ENCODE peak calls at places on chromosomes 11 and 22, in ten cellular contexts. One of them, this sample, is unnamed.

GRCh38 chr22:42683599-42684283 is 34.5 kb upstream of the CYB5R3 start:
- DNase-seq in astrocyte of the spinal cord: no peak
- DNase-seq in A549: no peak
- DNase-seq in WTC11: no peak
- DNase-seq in cardiac fibroblast: no peak
- DNase-seq in cardiac muscle cell: peak; percentile 54
- DNase-seq in bronchial epithelial cell: no peak
- DNase-seq in IMR-90: no peak
- DNase-seq in GM13976: peak; percentile 13
- DNase-seq in HFF-Myc: no peak
- DNase-seq in this sample: no peak

GRCh38 chr22:36806824-36807223 is 10.0 kb downstream of the PVALB start:
- DNase-seq in astrocyte of the spinal cord: no peak
- DNase-seq in A549: no peak
- DNase-seq in WTC11: no peak
- DNase-seq in cardiac fibroblast: no peak
- DNase-seq in cardiac muscle cell: peak; percentile 42
- DNase-seq in bronchial epithelial cell: no peak
- DNase-seq in IMR-90: no peak
- DNase-seq in GM13976: no peak
- DNase-seq in HFF-Myc: no peak
- DNase-seq in this sample: no peak

GRCh38 chr22:43047605-43048004 is 32.7 kb upstream of the PACSIN2 start:
- DNase-seq in astrocyte of the spinal cord: no peak
- DNase-seq in A549: no peak
- DNase-seq in WTC11: no peak
- DNase-seq in cardiac fibroblast: no peak
- DNase-seq in cardiac muscle cell: no peak
- DNase-seq in bronchial epithelial cell: no peak
- DNase-seq in IMR-90: no peak
- DNase-seq in GM13976: no peak
- DNase-seq in HFF-Myc: no peak
- DNase-seq in this sample: no peak

GRCh38 chr11:13292970-13293369 is 15.4 kb downstream of the BMAL1 start:
- DNase-seq in astrocyte of the spinal cord: no peak
- DNase-seq in A549: no peak
- DNase-seq in WTC11: peak; percentile 24
- DNase-seq in cardiac fibroblast: no peak
- DNase-seq in cardiac muscle cell: no peak
- DNase-seq in bronchial epithelial cell: no peak
- DNase-seq in IMR-90: no peak
- DNase-seq in GM13976: no peak
- DNase-seq in HFF-Myc: no peak
- DNase-seq in this sample: no peak

GRCh38 chr11:125170001-125170405 is 5.5 kb downstream of the PKNOX2 start:
- DNase-seq in astrocyte of the spinal cord: no peak
- DNase-seq in A549: no peak
- DNase-seq in WTC11: no peak
- DNase-seq in cardiac fibroblast: peak; percentile 65
- DNase-seq in cardiac muscle cell: peak; percentile 79
- DNase-seq in bronchial epithelial cell: no peak
- DNase-seq in IMR-90: peak; percentile 19
- DNase-seq in GM13976: no peak
- DNase-seq in HFF-Myc: no peak
- DNase-seq in this sample: no peak

GRCh38 chr22:25363474-25363873 is 144.0 kb downstream of the CRYBB2 start:
- DNase-seq in astrocyte of the spinal cord: no peak
- DNase-seq in A549: no peak
- DNase-seq in WTC11: no peak
- DNase-seq in cardiac fibroblast: no peak
- DNase-seq in cardiac muscle cell: no peak
- DNase-seq in bronchial epithelial cell: no peak
- DNase-seq in IMR-90: no peak
- DNase-seq in GM13976: no peak
- DNase-seq in HFF-Myc: no peak
- DNase-seq in this sample: no peak

GRCh38 chr11:126696976-126697375 is 303.6 kb downstream of the KIRREL3 start:
- DNase-seq in astrocyte of the spinal cord: no peak
- DNase-seq in A549: no peak
- DNase-seq in WTC11: no peak
- DNase-seq in cardiac fibroblast: no peak
- DNase-seq in cardiac muscle cell: no peak
- DNase-seq in bronchial epithelial cell: no peak
- DNase-seq in IMR-90: no peak
- DNase-seq in GM13976: no peak
- DNase-seq in HFF-Myc: no peak
- DNase-seq in this sample: no peak

GRCh38 chr22:35227248-35227647 is 30.0 kb upstream of the HMGXB4 start:
- DNase-seq in astrocyte of the spinal cord: no peak
- DNase-seq in A549: no peak
- DNase-seq in WTC11: no peak
- DNase-seq in cardiac fibroblast: no peak
- DNase-seq in cardiac muscle cell: no peak
- DNase-seq in bronchial epithelial cell: no peak
- DNase-seq in IMR-90: no peak
- DNase-seq in GM13976: no peak
- DNase-seq in HFF-Myc: no peak
- DNase-seq in this sample: no peak

GRCh38 chr11:30025396-30026139 is 8.7 kb upstream of the KCNA4 start:
- DNase-seq in astrocyte of the spinal cord: no peak
- DNase-seq in A549: no peak
- DNase-seq in WTC11: peak; percentile 28
- DNase-seq in cardiac fibroblast: no peak
- DNase-seq in cardiac muscle cell: no peak
- DNase-seq in bronchial epithelial cell: no peak
- DNase-seq in IMR-90: no peak
- DNase-seq in GM13976: no peak
- DNase-seq in HFF-Myc: no peak
- DNase-seq in this sample: no peak

GRCh38 chr11:106459135-106459534 is 381.7 kb downstream of the AASDHPPT start:
- DNase-seq in astrocyte of the spinal cord: no peak
- DNase-seq in A549: no peak
- DNase-seq in WTC11: no peak
- DNase-seq in cardiac fibroblast: no peak
- DNase-seq in cardiac muscle cell: no peak
- DNase-seq in bronchial epithelial cell: no peak
- DNase-seq in IMR-90: no peak
- DNase-seq in GM13976: no peak
- DNase-seq in HFF-Myc: no peak
- DNase-seq in this sample: no peak

GRCh38 chr11:58739725-58740430 is 8.1 kb upstream of the GLYAT start:
- DNase-seq in astrocyte of the spinal cord: peak; percentile 3
- DNase-seq in A549: no peak
- DNase-seq in WTC11: no peak
- DNase-seq in cardiac fibroblast: peak; percentile 2
- DNase-seq in cardiac muscle cell: no peak
- DNase-seq in bronchial epithelial cell: no peak
- DNase-seq in IMR-90: peak; percentile 32
- DNase-seq in GM13976: no peak
- DNase-seq in HFF-Myc: no peak
- DNase-seq in this sample: no peak

GRCh38 chr11:61007971-61008896 is 36.8 kb downstream of the CD6 start:
- DNase-seq in astrocyte of the spinal cord: no peak
- DNase-seq in A549: no peak
- DNase-seq in WTC11: peak; percentile 93
- DNase-seq in cardiac fibroblast: no peak
- DNase-seq in cardiac muscle cell: no peak
- DNase-seq in bronchial epithelial cell: no peak
- DNase-seq in IMR-90: no peak
- DNase-seq in GM13976: no peak
- DNase-seq in HFF-Myc: no peak
- DNase-seq in this sample: no peak

DNA sequence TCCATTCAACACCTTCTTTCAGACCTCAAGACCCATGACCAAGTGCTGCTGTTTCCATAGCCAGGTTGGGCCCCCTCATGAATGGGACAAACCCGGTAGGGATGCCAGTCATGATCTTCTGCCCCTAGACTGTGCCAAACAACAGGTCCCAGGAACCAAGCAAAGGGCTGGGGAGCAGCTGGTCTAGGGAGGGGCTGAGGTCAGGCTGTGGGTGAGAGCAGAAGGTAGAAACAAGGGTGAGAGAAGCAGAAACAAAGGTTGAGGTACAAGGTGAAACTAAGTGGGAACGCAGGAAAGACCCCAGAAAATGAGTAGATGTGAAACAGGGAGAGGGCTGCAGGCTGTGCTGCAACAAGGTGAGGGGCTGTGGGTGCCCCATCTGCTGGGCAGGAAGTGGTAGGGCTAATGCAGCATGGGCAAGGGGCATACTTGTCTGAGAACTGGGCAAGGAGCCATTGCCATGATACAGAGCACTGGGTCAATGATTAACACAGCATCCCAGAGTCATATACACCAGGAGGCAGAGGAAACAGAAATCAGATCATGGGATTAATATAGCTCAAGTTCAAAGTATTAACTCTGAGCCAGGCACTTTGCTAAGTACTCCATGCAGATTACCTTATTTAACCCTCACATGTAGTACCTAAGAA is 45.9 kb downstream of the SLC1A2 start:
- DNase-seq in astrocyte of the spinal cord: no peak
- DNase-seq in A549: peak; percentile 74
- DNase-seq in WTC11: no peak
- DNase-seq in cardiac fibroblast: no peak
- DNase-seq in cardiac muscle cell: no peak
- DNase-seq in bronchial epithelial cell: no peak
- DNase-seq in IMR-90: peak; percentile 27
- DNase-seq in GM13976: no peak
- DNase-seq in HFF-Myc: no peak
- DNase-seq in this sample: no peak
- TF ChIP-seq CTCF in astrocyte of the spinal cord: no peak
- TF ChIP-seq CTCF in A549: peak; percentile 30
- TF ChIP-seq CTCF in WTC11: no peak
- TF ChIP-seq CTCF in cardiac fibroblast: no peak
- TF ChIP-seq CTCF in cardiac muscle cell: no peak
- TF ChIP-seq CTCF in bronchial epithelial cell: no peak
- TF ChIP-seq CTCF in IMR-90: no peak
- TF ChIP-seq CTCF in GM13976: no peak
- TF ChIP-seq CTCF in HFF-Myc: no peak
- TF ChIP-seq CTCF in this sample: no peak

GRCh38 chr11:134999490-135000066 is 587.5 kb upstream of the B3GAT1 start:
- DNase-seq in astrocyte of the spinal cord: no peak
- DNase-seq in A549: no peak
- DNase-seq in WTC11: no peak
- DNase-seq in cardiac fibroblast: no peak
- DNase-seq in cardiac muscle cell: no peak
- DNase-seq in bronchial epithelial cell: no peak
- DNase-seq in IMR-90: no peak
- DNase-seq in GM13976: no peak
- DNase-seq in HFF-Myc: no peak
- DNase-seq in this sample: no peak
- TF ChIP-seq CTCF in astrocyte of the spinal cord: no peak
- TF ChIP-seq CTCF in A549: no peak
- TF ChIP-seq CTCF in WTC11: no peak
- TF ChIP-seq CTCF in cardiac fibroblast: no peak
- TF ChIP-seq CTCF in cardiac muscle cell: no peak
- TF ChIP-seq CTCF in bronchial epithelial cell: no peak
- TF ChIP-seq CTCF in IMR-90: no peak
- TF ChIP-seq CTCF in GM13976: no peak
- TF ChIP-seq CTCF in HFF-Myc: no peak
- TF ChIP-seq CTCF in this sample: no peak

GRCh38 chr22:24207264-24208011 is 26.2 kb downstream of the SUSD2 start:
- DNase-seq in astrocyte of the spinal cord: peak; percentile 33
- DNase-seq in A549: no peak
- DNase-seq in WTC11: no peak
- DNase-seq in cardiac fibroblast: peak; percentile 54
- DNase-seq in cardiac muscle cell: peak; percentile 29
- DNase-seq in bronchial epithelial cell: peak; percentile 4
- DNase-seq in IMR-90: no peak
- DNase-seq in GM13976: no peak
- DNase-seq in HFF-Myc: no peak
- DNase-seq in this sample: no peak
- TF ChIP-seq CTCF in astrocyte of the spinal cord: no peak
- TF ChIP-seq CTCF in A549: no peak
- TF ChIP-seq CTCF in WTC11: no peak
- TF ChIP-seq CTCF in cardiac fibroblast: no peak
- TF ChIP-seq CTCF in cardiac muscle cell: no peak
- TF ChIP-seq CTCF in bronchial epithelial cell: no peak
- TF ChIP-seq CTCF in IMR-90: no peak
- TF ChIP-seq CTCF in GM13976: no peak
- TF ChIP-seq CTCF in HFF-Myc: no peak
- TF ChIP-seq CTCF in this sample: no peak

GRCh38 chr11:2318707-2319106 is 16.9 kb downstream of the TSPAN32 start:
- DNase-seq in astrocyte of the spinal cord: no peak
- DNase-seq in A549: no peak
- DNase-seq in WTC11: no peak
- DNase-seq in cardiac fibroblast: no peak
- DNase-seq in cardiac muscle cell: no peak
- DNase-seq in bronchial epithelial cell: no peak
- DNase-seq in IMR-90: no peak
- DNase-seq in GM13976: no peak
- DNase-seq in HFF-Myc: no peak
- DNase-seq in this sample: no peak

GRCh38 chr11:2316169-2316962 is 14.6 kb downstream of the TSPAN32 start:
- DNase-seq in astrocyte of the spinal cord: no peak
- DNase-seq in A549: no peak
- DNase-seq in WTC11: no peak
- DNase-seq in cardiac fibroblast: no peak
- DNase-seq in cardiac muscle cell: no peak
- DNase-seq in bronchial epithelial cell: no peak
- DNase-seq in IMR-90: no peak
- DNase-seq in GM13976: no peak
- DNase-seq in HFF-Myc: no peak
- DNase-seq in this sample: no peak

GRCh38 chr11:2316963-2317244 is 15.1 kb downstream of the TSPAN32 start:
- DNase-seq in astrocyte of the spinal cord: no peak
- DNase-seq in A549: no peak
- DNase-seq in WTC11: no peak
- DNase-seq in cardiac fibroblast: no peak
- DNase-seq in cardiac muscle cell: no peak
- DNase-seq in bronchial epithelial cell: no peak
- DNase-seq in IMR-90: no peak
- DNase-seq in GM13976: no peak
- DNase-seq in HFF-Myc: no peak
- DNase-seq in this sample: no peak

GRCh38 chr11:2318123-2318522 is 16.3 kb downstream of the TSPAN32 start:
- DNase-seq in astrocyte of the spinal cord: no peak
- DNase-seq in A549: no peak
- DNase-seq in WTC11: no peak
- DNase-seq in cardiac fibroblast: no peak
- DNase-seq in cardiac muscle cell: no peak
- DNase-seq in bronchial epithelial cell: no peak
- DNase-seq in IMR-90: no peak
- DNase-seq in GM13976: no peak
- DNase-seq in HFF-Myc: no peak
- DNase-seq in this sample: no peak

DNA sequence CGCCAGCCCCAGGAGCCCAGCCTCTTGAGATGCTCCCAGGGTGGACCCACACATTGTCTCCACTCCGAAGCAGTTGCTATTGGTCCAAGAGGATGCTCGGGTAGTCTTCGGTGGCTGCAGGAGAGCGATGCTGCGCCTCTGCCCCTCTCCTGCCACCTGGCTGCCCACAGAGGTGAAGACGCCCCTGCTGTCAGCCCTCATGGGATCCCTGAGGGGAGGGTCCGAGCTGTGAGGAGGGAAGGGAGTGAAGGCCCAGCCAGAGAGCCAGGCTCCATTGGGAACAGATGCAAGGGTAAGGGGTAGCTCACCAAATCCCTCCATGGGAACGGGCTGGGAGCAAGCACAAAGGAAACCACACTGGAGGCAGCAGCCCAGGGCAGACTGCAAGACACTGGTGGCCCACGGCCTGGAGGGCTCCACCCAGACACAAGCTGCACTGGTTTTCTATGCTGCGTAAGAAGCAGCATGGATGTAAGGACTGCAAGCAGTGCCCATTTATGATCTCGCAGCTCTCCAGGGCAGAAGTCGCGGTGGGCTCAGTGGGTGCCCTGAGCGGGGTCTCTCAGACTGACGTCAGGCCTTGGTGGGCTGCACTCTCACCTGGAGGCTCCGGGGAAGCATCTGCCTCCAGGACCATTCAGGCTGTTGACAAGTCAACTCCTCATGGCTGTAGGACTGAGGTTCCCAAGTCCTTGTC is 15.7 kb downstream of the TSPAN32 start:
- DNase-seq in astrocyte of the spinal cord: no peak
- DNase-seq in A549: no peak
- DNase-seq in WTC11: no peak
- DNase-seq in cardiac fibroblast: no peak
- DNase-seq in cardiac muscle cell: no peak
- DNase-seq in bronchial epithelial cell: no peak
- DNase-seq in IMR-90: no peak
- DNase-seq in GM13976: no peak
- DNase-seq in HFF-Myc: no peak
- DNase-seq in this sample: no peak
- TF ChIP-seq CTCF in astrocyte of the spinal cord: no peak
- TF ChIP-seq CTCF in A549: no peak
- TF ChIP-seq CTCF in WTC11: no peak
- TF ChIP-seq CTCF in cardiac fibroblast: no peak
- TF ChIP-seq CTCF in cardiac muscle cell: no peak
- TF ChIP-seq CTCF in bronchial epithelial cell: no peak
- TF ChIP-seq CTCF in IMR-90: no peak
- TF ChIP-seq CTCF in GM13976: no peak
- TF ChIP-seq CTCF in HFF-Myc: no peak
- TF ChIP-seq CTCF in this sample: no peak